ENCODE peak calls at places on chromosomes 13 and 19, in six cellular contexts. S, L, D, F, U and W are unnamed samples.
A peak's percentile ranks its signal among the peaks of the same experiment; 100 is the strongest.

GRCh38 chr13:46720189-46720588 is 76.8 kb downstream of the ESD start:
- DNase-seq in S (no peak), L (no peak), D (no peak), F (no peak), U (no peak), W (no peak)

GRCh38 chr19:15466851-15467733 is 2.7 kb upstream of the RASAL3 start:
- DNase-seq in S (no peak), L (no peak), D (no peak), F (no peak), U (peak; percentile 97), W (no peak)

GRCh38 chr19:45405435-45406164 is 731 bp upstream of the PPP1R13L start:
- DNase-seq in S (peak; percentile 92), L (peak; percentile 93), D (peak; percentile 90), F (peak; percentile 81), U (peak; percentile 30), W (peak; percentile 77)

GRCh38 chr19:18225702-18226468 is at the start of gene PDE4C:
- DNase-seq in S (no peak), L (peak; percentile 75), D (no peak), F (no peak), U (no peak), W (no peak)

GRCh38 chr19:13974073-13974472 is 21.8 kb downstream of the DCAF15 start:
- DNase-seq in S (peak; percentile 65), L (peak; percentile 66), D (peak; percentile 75), F (no peak), U (no peak), W (no peak)

GRCh38 chr19:15378529-15379082 is 981 bp downstream of the AKAP8 start:
- DNase-seq in S (no peak), L (peak; percentile 62), D (no peak), F (peak; percentile 34), U (no peak), W (no peak)

GRCh38 chr19:2668188-2668763 is 34.2 kb downstream of the GNG7 start:
- DNase-seq in S (no peak), L (no peak), D (no peak), F (no peak), U (no peak), W (no peak)

GRCh38 chr13:25901460-25902376 is 150.1 kb downstream of the SHISA2 start:
- DNase-seq in S (no peak), L (peak; percentile 51), D (no peak), F (peak; percentile 33), U (peak; percentile 75), W (peak; percentile 18)

GRCh38 chr19:42276821-42277220 is 7.8 kb downstream of the CIC start:
- DNase-seq in S (no peak), L (no peak), D (no peak), F (no peak), U (no peak), W (no peak)

GRCh38 chr13:21175656-21176194 is 627 bp downstream of the SKA3 start:
- DNase-seq in S (no peak), L (peak; percentile 7), D (no peak), F (peak; percentile 6), U (no peak), W (no peak)

GRCh38 chr19:31534231-31534630 is 185.0 kb upstream of the TSHZ3 start:
- DNase-seq in S (no peak), L (no peak), D (no peak), F (no peak), U (no peak), W (no peak)

GRCh38 chr13:108959254-108959653 is 329.8 kb downstream of the MYO16 start:
- DNase-seq in S (no peak), L (no peak), D (no peak), F (no peak), U (no peak), W (no peak)

GRCh38 chr13:43908156-43909126 is 28.7 kb downstream of the LACC1 start:
- DNase-seq in S (peak; percentile 37), L (peak; percentile 36), D (no peak), F (peak; percentile 20), U (no peak), W (peak; percentile 5)

GRCh38 chr19:29188704-29189375 is 24.1 kb downstream of the UQCRFS1 start:
- DNase-seq in S (no peak), L (no peak), D (no peak), F (no peak), U (no peak), W (no peak)

GRCh38 chr19:24074720-24075119 is 12.3 kb upstream of the ZNF254 start:
- DNase-seq in S (no peak), L (no peak), D (no peak), F (no peak), U (no peak), W (no peak)

GRCh38 chr13:74226791-74227475 is 92.7 kb upstream of the KLF12 start:
- DNase-seq in S (no peak), L (no peak), D (no peak), F (no peak), U (no peak), W (no peak)

GRCh38 chr13:21326155-21327030 is 132.7 kb downstream of the ZDHHC20 start:
- DNase-seq in S (no peak), L (peak; percentile 70), D (no peak), F (no peak), U (no peak), W (no peak)

GRCh38 chr19:10553087-10553667 is 9.5 kb downstream of the ATG4D start:
- DNase-seq in S (no peak), L (no peak), D (no peak), F (no peak), U (no peak), W (no peak)

DNA sequence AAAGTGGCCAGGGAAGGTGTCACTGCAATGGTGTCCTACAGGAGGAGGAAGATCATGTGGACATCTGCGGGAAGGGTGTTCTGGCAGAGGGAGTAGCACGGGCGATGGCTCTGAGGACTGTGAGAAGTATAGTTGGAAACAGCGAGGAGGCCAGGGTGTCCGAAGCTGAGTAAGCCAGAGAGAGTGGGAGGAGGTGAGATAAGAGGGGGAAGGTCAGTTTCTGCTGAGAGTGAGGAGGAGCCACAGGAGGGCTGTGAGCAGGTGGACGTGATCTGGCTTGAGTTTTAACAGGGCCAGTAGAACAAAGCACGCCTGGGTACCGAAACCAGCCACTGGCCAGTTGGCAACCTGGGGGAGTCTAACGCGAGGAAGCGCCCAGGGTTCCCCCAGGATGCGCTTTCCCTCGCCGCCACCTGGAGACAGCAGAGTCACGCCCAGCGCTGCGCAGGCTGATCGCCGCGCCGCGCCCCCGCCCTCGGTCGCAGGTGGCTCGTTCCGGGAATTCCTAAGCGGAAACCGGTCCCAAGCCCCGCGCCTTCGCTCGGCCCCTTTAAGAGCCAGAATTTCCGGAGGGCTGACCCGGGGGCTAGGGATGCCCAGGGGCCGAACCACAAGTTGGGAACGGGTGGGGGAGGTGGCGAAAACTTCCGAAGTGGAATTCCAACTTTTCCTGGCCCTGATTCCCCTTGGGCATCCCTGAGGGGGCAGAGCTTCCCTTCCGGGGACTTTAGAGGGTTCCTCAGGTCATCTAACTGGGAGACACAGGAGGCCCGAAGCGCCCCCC is 1.1 kb upstream of the LSR start:
- DNase-seq in S (peak; percentile 95), L (no peak), D (peak; percentile 81), F (peak; percentile 87), U (peak; percentile 46), W (peak; percentile 53)
- TF ChIP-seq REST in S (no peak), L (no peak), D (no peak), F (no peak), U (no peak), W (no peak)

GRCh38 chr13:101417501-101417900 is 1.2 kb upstream of the NALCN start:
- DNase-seq in S (no peak), L (no peak), D (no peak), F (no peak), U (no peak), W (no peak)

GRCh38 chr13:101417043-101417406 is 717 bp upstream of the NALCN start:
- DNase-seq in S (no peak), L (peak; percentile 51), D (no peak), F (no peak), U (no peak), W (no peak)

GRCh38 chr13:101416181-101417042 is at the start of gene NALCN:
- DNase-seq in S (no peak), L (peak; percentile 82), D (no peak), F (no peak), U (no peak), W (no peak)

GRCh38 chr13:101412076-101412475 is 4.2 kb downstream of the NALCN start:
- DNase-seq in S (no peak), L (no peak), D (no peak), F (no peak), U (no peak), W (no peak)

GRCh38 chr13:101415358-101416174 is 742 bp downstream of the NALCN start:
- DNase-seq in S (no peak), L (no peak), D (no peak), F (no peak), U (no peak), W (no peak)
- TF ChIP-seq SIN3A in S (no peak), L (no peak), D (no peak), F (no peak), U (no peak), W (no peak)

DNA sequence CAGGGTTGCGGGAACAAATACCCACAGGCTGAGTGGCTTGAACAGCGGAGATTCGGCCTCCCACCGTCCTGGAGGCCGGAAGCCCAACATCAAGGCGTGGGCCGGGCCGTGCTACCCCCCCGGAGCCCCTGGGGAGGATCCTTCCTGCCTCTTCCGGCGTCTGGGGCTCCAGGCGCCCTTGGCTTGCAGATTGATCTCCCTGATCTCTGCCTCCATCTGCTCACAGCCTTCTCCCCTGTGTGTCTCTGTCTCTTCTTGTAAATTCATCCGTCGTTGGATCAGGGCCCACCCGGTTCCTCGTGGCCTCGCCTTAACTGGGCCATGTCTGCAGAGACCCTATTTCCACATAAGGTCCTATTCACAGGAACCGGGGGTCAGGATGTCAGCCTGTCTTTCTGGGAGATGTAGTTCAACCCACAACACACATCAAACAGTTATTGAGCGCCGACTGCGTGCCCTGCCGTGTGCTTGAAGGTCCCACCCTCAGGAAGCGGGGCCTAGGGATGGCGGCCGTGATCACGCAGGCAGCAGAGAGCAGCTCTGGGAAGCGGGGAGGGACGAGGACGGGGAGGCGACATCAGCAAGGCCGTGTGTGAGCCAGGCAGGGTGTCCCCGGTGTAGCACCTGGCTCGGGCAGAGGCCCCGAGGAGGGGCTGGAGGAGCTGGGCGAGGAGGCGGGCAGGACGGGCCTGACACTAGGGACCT is 21.3 kb downstream of the HCN2 start:
- DNase-seq in S (no peak), L (peak; percentile 87), D (peak; percentile 80), F (no peak), U (no peak), W (no peak)
- H3K4me3 ChIP-seq in S (no peak overlapping the region), L (no peak overlapping the region), D (peak overlapping the region; percentile 21), F (no peak overlapping the region), U (no peak overlapping the region), W (no peak overlapping the region)

DNA sequence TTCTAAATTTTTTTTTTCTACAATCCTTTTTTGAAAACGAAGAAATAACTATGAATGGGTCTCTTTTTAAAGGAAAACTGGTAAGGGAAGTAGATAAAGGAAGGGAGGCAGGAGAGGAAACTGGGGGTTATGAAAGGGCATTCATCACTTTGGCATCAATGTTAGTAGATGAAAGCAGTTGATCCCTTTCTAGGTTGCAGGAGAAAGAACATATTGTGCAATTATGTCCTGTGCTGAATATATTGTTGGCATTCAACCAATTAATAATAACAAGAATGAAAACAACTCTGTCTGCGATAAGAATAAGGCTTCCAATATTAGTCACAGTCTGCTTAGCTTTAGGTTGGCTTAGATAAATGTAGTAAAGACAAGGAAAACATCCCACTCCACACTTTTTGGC is 796.8 kb upstream of the KLHL1 start:
- DNase-seq in S (no peak), L (no peak), D (no peak), F (no peak), U (no peak), W (no peak)
- TF ChIP-seq REST in S (no peak), L (no peak), D (no peak), F (no peak), U (no peak), W (no peak)